ENCODE peak calls at places on chromosomes 1 and 21, in nine cellular contexts. J is HFFc6, V is fibroblast of the aortic adventitia, T is IMR-90, H is caudate nucleus, F is dermis microvascular lymphatic vessel endothelial cell, M is progenitor cell of endocrine pancreas, X is cardiac septum, K is GM19239. E is an unnamed sample.

GRCh38 chr1:106254748-106255147 is 801.7 kb upstream of the PRMT6 start:
- DNase-seq in J (no peak), V (no peak), T (no peak), H (no peak), F (no peak), M (no peak), X (no peak), K (no peak), E (no peak)

GRCh38 chr1:167599839-167600581 is 30.0 kb upstream of the RCSD1 start:
- DNase-seq in J (peak; percentile 38), V (peak; percentile 60), T (peak; percentile 22), H (no peak), F (peak; percentile 53), M (no peak), X (no peak), K (peak; percentile 40), E (peak; percentile 41)

GRCh38 chr21:41597227-41597626 is 89.3 kb upstream of the TMPRSS2 start:
- DNase-seq in J (no peak), V (no peak), T (no peak), H (no peak), F (no peak), M (no peak), X (peak; percentile 15), K (no peak), E (no peak)

GRCh38 chr1:228008391-228009115 is 1.8 kb downstream of the WNT3A start:
- DNase-seq in J (no peak), V (no peak), T (no peak), H (no peak), F (no peak), M (no peak), X (peak; percentile 70), K (no peak), E (no peak)

GRCh38 chr21:33373451-33373850 is 29.8 kb upstream of the IFNGR2 start:
- DNase-seq in J (peak; percentile 48), V (no peak), T (no peak), H (no peak), F (no peak), M (no peak), X (no peak), K (no peak), E (no peak)

GRCh38 chr1:1614204-1614953 is 921 bp upstream of the MIB2 start:
- DNase-seq in J (peak; percentile 11), V (peak; percentile 91), T (peak; percentile 88), H (peak; percentile 20), F (no peak), M (no peak), X (no peak), K (no peak), E (peak; percentile 64)

GRCh38 chr1:40383095-40383487 is 9.6 kb downstream of the SMAP2 start:
- DNase-seq in J (no peak), V (no peak), T (no peak), H (peak; percentile 66), F (no peak), M (no peak), X (no peak), K (no peak), E (no peak)

GRCh38 chr1:150151291-150152181 is 1.8 kb downstream of the PLEKHO1 start:
- DNase-seq in J (no peak), V (no peak), T (no peak), H (no peak), F (peak; percentile 63), M (no peak), X (peak; percentile 74), K (no peak), E (peak; percentile 46)

GRCh38 chr1:51753969-51754368 is 124.6 kb downstream of the NRDC start:
- DNase-seq in J (no peak), V (no peak), T (no peak), H (no peak), F (no peak), M (no peak), X (no peak), K (no peak), E (no peak)

GRCh38 chr1:219414250-219414649 is 198.7 kb downstream of the ZC3H11B start:
- DNase-seq in J (no peak), V (no peak), T (no peak), H (no peak), F (no peak), M (no peak), X (no peak), K (no peak), E (no peak)

GRCh38 chr1:153688736-153689328 is 10.3 kb downstream of the NPR1 start:
- DNase-seq in J (no peak), V (no peak), T (no peak), H (no peak), F (no peak), M (no peak), X (no peak), K (no peak), E (no peak)

GRCh38 chr1:185193756-185194155 is 36.8 kb downstream of the SWT1 start:
- DNase-seq in J (no peak), V (no peak), T (no peak), H (no peak), F (no peak), M (no peak), X (no peak), K (no peak), E (no peak)

GRCh38 chr1:21631944-21632887 is 36.9 kb downstream of the RAP1GAP start:
- DNase-seq in J (no peak), V (peak; percentile 17), T (no peak), H (peak; percentile 38), F (no peak), M (no peak), X (no peak), K (no peak), E (no peak)

GRCh38 chr1:25082216-25082899 is 149.9 kb downstream of the SYF2 start:
- DNase-seq in J (peak; percentile 40), V (no peak), T (peak; percentile 39), H (no peak), F (no peak), M (no peak), X (no peak), K (no peak), E (no peak)

GRCh38 chr1:228745497-228745896 is 10.2 kb downstream of the RHOU start:
- DNase-seq in J (no peak), V (no peak), T (no peak), H (no peak), F (no peak), M (no peak), X (no peak), K (no peak), E (no peak)

GRCh38 chr1:234781241-234782056 is 171.5 kb upstream of the IRF2BP2 start:
- DNase-seq in J (no peak), V (no peak), T (peak; percentile 12), H (no peak), F (peak; percentile 7), M (no peak), X (no peak), K (no peak), E (peak; percentile 45)

GRCh38 chr1:6914646-6915178 is 129.5 kb downstream of the CAMTA1 start:
- DNase-seq in J (no peak), V (no peak), T (no peak), H (peak; percentile 43), F (no peak), M (no peak), X (no peak), K (no peak), E (no peak)

GRCh38 chr1:214604543-214604942 is 1.5 kb downstream of the CENPF start:
- DNase-seq in J (peak; percentile 45), V (no peak), T (peak; percentile 33), H (no peak), F (peak; percentile 8), M (no peak), X (no peak), K (no peak), E (no peak)

GRCh38 chr1:51661081-51661518 is 44.2 kb downstream of the OSBPL9 start:
- DNase-seq in J (peak; percentile 98), V (peak; percentile 99), T (peak; percentile 96), H (no peak), F (peak; percentile 85), M (no peak), X (no peak), K (no peak), E (no peak)

GRCh38 chr21:37225440-37225839 is 41.7 kb downstream of the VPS26C start:
- DNase-seq in J (no peak), V (no peak), T (no peak), H (no peak), F (no peak), M (no peak), X (no peak), K (no peak), E (peak; percentile 57)

GRCh38 chr1:60227581-60228252 is 154.1 kb upstream of the C1orf87 start:
- DNase-seq in J (no peak), V (no peak), T (peak; percentile 0), H (no peak), F (peak; percentile 16), M (no peak), X (no peak), K (no peak), E (no peak)

GRCh38 chr1:110548381-110548780 is 29.4 kb upstream of the KCNA10 start:
- DNase-seq in J (no peak), V (no peak), T (peak; percentile 8), H (no peak), F (peak; percentile 25), M (peak; percentile 40), X (no peak), K (no peak), E (no peak)

GRCh38 chr1:111471012-111471411 is 2.8 kb upstream of the C1orf162 start:
- DNase-seq in J (no peak), V (no peak), T (no peak), H (no peak), F (no peak), M (no peak), X (peak; percentile 88), K (no peak), E (peak; percentile 62)

GRCh38 chr1:87644033-87644432 is 315.4 kb downstream of the LMO4 start:
- DNase-seq in J (peak; percentile 13), V (peak; percentile 7), T (peak; percentile 3), H (no peak), F (no peak), M (no peak), X (no peak), K (no peak), E (no peak)

GRCh38 chr1:59401581-59401980 is 104.7 kb downstream of the FGGY start:
- DNase-seq in J (no peak), V (peak; percentile 36), T (peak; percentile 36), H (no peak), F (no peak), M (no peak), X (no peak), K (no peak), E (no peak)

GRCh38 chr1:109906160-109906838 is 4.3 kb upstream of the CSF1 start:
- DNase-seq in J (no peak), V (no peak), T (no peak), H (no peak), F (peak; percentile 43), M (no peak), X (no peak), K (peak; percentile 83), E (peak; percentile 50)

E was measured in stimulated activated naive CD8-positive, alpha-beta T cell treated with anti-CD3 and anti-CD28 coated beads, Interleukin-15, amount 100 ng/mL, for 72 hours.